ENCODE peak calls at places on chromosomes 4 and X, in four cellular contexts. X, H, F and V are unnamed samples.

GRCh38 chr4:153467897-153468262 is 1.7 kb downstream of the TMEM131L start:
- DNase-seq in F (no peak), H (peak), X (peak), V (no peak)

GRCh38 chrX:31420302-31420701 is 348.5 kb upstream of the FTHL17 start:
- DNase-seq in X (no peak), F (no peak), H (no peak), V (no peak)

GRCh38 chr4:12723849-12724447 is 760.2 kb downstream of the RAB28 start:
- DNase-seq in H (no peak), F (no peak), X (no peak), V (no peak)

GRCh38 chr4:110518889-110519490 is 43.0 kb downstream of the ENPEP start:
- DNase-seq in H (peak), F (no peak), X (peak), V (no peak)

GRCh38 chr4:8393593-8394038 is 46.9 kb downstream of the ACOX3 start:
- DNase-seq in X (peak), H (peak), F (peak), V (peak)

GRCh38 chr4:8077181-8078108 is 81.2 kb downstream of the ABLIM2 start:
- DNase-seq in H (no peak), X (no peak), F (no peak), V (no peak)

GRCh38 chrX:41293269-41293668 is 40.7 kb upstream of the DDX3X start:
- DNase-seq in F (no peak), H (no peak), X (no peak), V (no peak)

GRCh38 chrX:7045238-7045955 is 102.1 kb upstream of the STS start:
- DNase-seq in F (no peak), X (no peak), H (no peak), V (no peak)

GRCh38 chr4:113869743-113870375 is 108.3 kb upstream of the CAMK2D start:
- DNase-seq in H (peak), F (peak), X (peak), V (no peak)

GRCh38 chr4:121709766-121710405 is 13.1 kb upstream of the ANXA5 start:
- DNase-seq in H (no peak), X (no peak), F (no peak), V (no peak)

GRCh38 chr4:150368667-150369066 is 213.3 kb upstream of the MAB21L2 start:
- DNase-seq in X (peak), H (no peak), F (no peak), V (no peak)

GRCh38 chr4:91325495-91325894 is 978.3 kb upstream of the GRID2 start:
- DNase-seq in F (peak), X (peak), H (no peak), V (no peak)

GRCh38 chrX:108362026-108362425 is 76.2 kb downstream of the COL4A6 start:
- DNase-seq in X (no peak), F (peak), H (no peak), V (no peak)

GRCh38 chr4:125735107-125735506 is 420.4 kb downstream of the FAT4 start:
- DNase-seq in H (peak), X (peak), F (peak), V (peak)

GRCh38 chr4:52577285-52577968 is 81.7 kb downstream of the USP46 start:
- DNase-seq in F (peak), X (peak), H (peak), V (no peak)

GRCh38 chrX:1361275-1361674 is 24.7 kb downstream of the IL3RA start:
- DNase-seq in X (no peak), H (no peak), F (no peak), V (no peak)

GRCh38 chrX:34884693-34885277 is 57.8 kb upstream of the FAM47B start:
- DNase-seq in X (peak), H (peak), F (peak), V (no peak)

GRCh38 chrX:110561036-110561435 is 202.4 kb downstream of the RTL9 start:
- DNase-seq in H (peak), F (no peak), X (no peak), V (no peak)

GRCh38 chr4:12421364-12421763 is 992.7 kb upstream of the HS3ST1 start:
- DNase-seq in X (no peak), F (no peak), H (no peak), V (no peak)

GRCh38 chrX:64291106-64291505 is 60.7 kb upstream of the ASB12 start:
- DNase-seq in H (no peak), X (no peak), F (no peak), V (no peak)

GRCh38 chr4:67751260-67751659 is 2.9 kb downstream of the GNRHR start:
- DNase-seq in F (no peak), X (peak), H (peak), V (no peak)

GRCh38 chr4:140662082-140662869 is 93.5 kb upstream of the UCP1 start:
- DNase-seq in H (no peak), F (peak), X (no peak), V (no peak)

GRCh38 chrX:28988246-28988645 is 401.0 kb downstream of the IL1RAPL1 start:
- DNase-seq in X (no peak), H (no peak), F (no peak), V (no peak)

GRCh38 chr4:9735515-9735914 is 45.9 kb upstream of the DRD5 start:
- DNase-seq in F (no peak), H (no peak), X (no peak), V (no peak)

GRCh38 chr4:123361195-123361861 is 35.3 kb upstream of the SPRY1 start:
- DNase-seq in F (peak), H (peak), X (peak), V (peak)

GRCh38 chr4:81032805-81033684 is 2.5 kb downstream of the BMP3 start:
- DNase-seq in F (no peak), X (no peak), H (no peak), V (no peak)

GRCh38 chrX:139639253-139639652 is 68.7 kb downstream of the MCF2 start:
- DNase-seq in F (no peak), H (no peak), X (no peak), V (no peak)

GRCh38 chr4:37674446-37674845 is 11.7 kb downstream of the RELL1 start:
- DNase-seq in F (no peak), X (no peak), H (no peak), V (no peak)

GRCh38 chr4:54439831-54440243 is 210.7 kb downstream of the PDGFRA start:
- DNase-seq in H (peak), F (no peak), X (peak), V (peak)

GRCh38 chr4:25838526-25838925 is 24.3 kb downstream of the SEL1L3 start:
- DNase-seq in F (no peak), H (no peak), X (no peak), V (no peak)

GRCh38 chr4:3408793-3409330 is 32.9 kb upstream of the HGFAC start:
- DNase-seq in F (no peak), X (no peak), H (no peak), V (no peak)

GRCh38 chr4:73505567-73505966 is 24.0 kb downstream of the AFM start:
- DNase-seq in F (no peak), X (no peak), H (no peak), V (no peak)
- TF ChIP-seq CTCF in F (no peak), X (no peak), H (no peak), V (no peak)

GRCh38 chrX:39692796-39693195 is 405.0 kb downstream of the BCOR start:
- DNase-seq in X (no peak), H (no peak), F (no peak), V (no peak)

GRCh38 chrX:39688576-39689373 is 409.0 kb downstream of the BCOR start:
- DNase-seq in H (no peak), X (peak), F (no peak), V (no peak)

GRCh38 chrX:39691724-39692123 is 406.0 kb downstream of the BCOR start:
- DNase-seq in H (no peak), X (no peak), F (no peak), V (no peak)

GRCh38 chrX:39689374-39690104 is 408.2 kb downstream of the BCOR start:
- DNase-seq in F (no peak), H (no peak), X (no peak), V (no peak)

GRCh38 chrX:39690541-39691415 is 407.0 kb downstream of the BCOR start:
- DNase-seq in X (no peak), F (no peak), H (no peak), V (no peak)
- TF ChIP-seq CTCF in X (no peak), F (no peak), H (no peak), V (no peak)

GRCh38 chr4:62913065-62913464 is 1496.2 kb downstream of the TECRL start:
- DNase-seq in X (no peak), H (no peak), F (no peak), V (no peak)
- TF ChIP-seq CTCF in X (no peak), H (no peak), F (no peak), V (no peak)

GRCh38 chr4:83034630-83035494 is at the start of gene COPS4:
- DNase-seq in H (peak), F (peak), X (peak), V (peak)
- TF ChIP-seq CTCF in H (peak), F (peak), X (peak), V (peak)

GRCh38 chr4:148069086-148070010 is 337.5 kb downstream of the ARHGAP10 start:
- DNase-seq in X (no peak), F (no peak), H (no peak), V (no peak)

GRCh38 chr4:148065069-148065468 is 333.2 kb downstream of the ARHGAP10 start:
- DNase-seq in F (no peak), H (peak), X (peak), V (peak)

GRCh38 chr4:148064451-148064850 is 332.6 kb downstream of the ARHGAP10 start:
- DNase-seq in F (no peak), H (no peak), X (no peak), V (no peak)

GRCh38 chr4:148068065-148068911 is 336.4 kb downstream of the ARHGAP10 start:
- DNase-seq in H (no peak), F (no peak), X (no peak), V (no peak)

DNA sequence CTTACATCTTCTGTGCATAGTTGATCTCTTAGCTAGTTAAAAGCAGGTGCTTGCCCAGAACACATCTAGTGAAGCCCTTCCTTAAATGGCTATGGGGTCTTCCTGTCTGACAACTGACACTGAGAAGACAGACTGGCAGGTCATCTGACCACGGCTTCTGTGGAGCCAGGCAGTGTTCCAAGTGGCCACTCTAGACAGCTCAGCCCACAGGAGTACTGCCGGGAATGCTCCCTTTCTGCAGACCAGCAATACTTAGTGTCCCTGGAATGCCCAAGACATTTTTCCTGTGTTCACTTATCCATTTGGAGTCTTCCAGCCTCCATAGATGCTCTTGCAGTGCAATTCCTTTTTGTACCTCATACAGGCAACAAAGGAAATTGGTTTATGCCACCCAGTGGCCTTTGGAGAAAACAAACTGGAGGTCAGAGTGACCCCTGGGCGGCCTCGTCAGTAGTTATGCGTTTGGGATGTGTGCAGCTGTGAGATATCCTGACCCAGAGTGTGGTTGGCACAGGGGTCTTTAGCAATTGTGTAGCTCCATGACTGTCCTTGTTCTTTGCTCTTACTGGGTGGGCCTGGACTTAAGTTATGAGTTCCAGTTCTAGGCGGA is 335.5 kb downstream of the ARHGAP10 start:
- DNase-seq in X (no peak), F (no peak), H (peak), V (no peak)
- TF ChIP-seq CTCF in X (no peak), F (no peak), H (no peak), V (no peak)

DNA sequence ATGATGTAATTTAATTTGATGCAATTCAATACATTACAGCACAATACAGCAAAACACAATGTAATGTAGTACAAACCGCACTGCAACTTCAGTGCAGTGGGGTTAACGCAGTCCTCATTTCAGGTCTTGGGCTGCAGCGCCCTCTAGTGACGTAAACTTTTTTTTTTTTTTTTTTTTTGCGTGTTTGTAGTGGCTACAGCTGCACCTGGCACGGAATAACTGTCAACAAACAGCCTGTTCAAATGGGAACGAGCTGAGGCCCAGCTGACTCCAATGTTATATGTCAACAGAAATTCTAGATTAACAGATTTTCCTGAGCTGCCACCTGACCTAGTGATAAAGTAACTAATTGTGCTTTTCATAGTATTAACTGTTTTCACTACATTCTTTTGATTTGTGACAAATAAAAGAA is 33.5 kb upstream of the RASSF6 start:
- DNase-seq in X (peak), F (no peak), H (no peak), V (peak)
- TF ChIP-seq CTCF in X (peak), F (peak), H (peak), V (peak)

DNA sequence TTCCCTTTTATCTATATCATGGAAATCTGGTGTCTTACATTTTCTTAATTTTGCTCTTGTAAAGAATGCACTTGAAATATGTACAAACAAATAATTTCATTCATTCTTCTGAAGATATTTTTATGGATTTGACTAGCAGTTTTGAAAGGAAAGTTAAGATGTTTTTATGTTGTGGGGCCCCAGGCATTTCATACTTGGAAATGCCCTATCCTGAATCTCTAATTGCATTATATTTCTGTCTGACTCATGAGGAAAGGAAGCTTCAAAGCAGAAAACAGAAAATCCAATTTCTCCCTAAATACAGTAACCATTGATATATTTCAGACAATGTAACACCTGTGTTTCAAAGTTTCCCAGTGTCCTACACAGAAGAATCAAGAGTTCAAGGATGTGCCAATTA is 73.2 kb upstream of the NPNT start:
- DNase-seq in H (no peak), X (no peak), F (no peak), V (no peak)
- TF ChIP-seq CTCF in H (no peak), X (no peak), F (no peak), V (no peak)

DNA sequence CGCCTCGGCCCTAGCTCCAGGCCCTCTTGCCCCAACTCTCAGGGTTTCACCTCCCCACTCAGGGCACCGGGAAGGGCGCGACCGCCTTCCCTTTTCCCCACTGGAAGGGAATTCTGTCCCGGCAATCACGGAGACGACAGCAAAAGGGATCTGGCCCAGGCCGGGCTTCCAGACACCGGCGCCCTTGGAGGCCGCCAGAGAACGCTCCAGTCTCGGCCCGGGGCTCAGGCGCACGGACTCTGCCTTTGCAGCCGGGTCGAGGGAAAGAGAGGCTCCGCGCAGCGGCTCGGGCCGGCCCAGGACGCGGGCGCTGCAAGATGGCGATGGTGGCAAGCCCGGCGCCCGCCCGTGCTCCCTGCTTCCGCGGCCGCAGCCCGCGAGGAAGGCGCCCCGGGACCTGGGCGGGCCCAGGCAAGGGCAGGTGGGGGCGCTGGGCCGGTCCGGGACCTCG is 1.1 kb downstream of the CTBP1 start:
- DNase-seq in X (no peak), F (no peak), H (no peak), V (no peak)
- TF ChIP-seq CTCF in X (no peak), F (no peak), H (no peak), V (no peak)

GRCh38 chr4:56550642-56551041 is 45.1 kb downstream of the ARL9 start:
- DNase-seq in H (no peak), X (no peak), F (no peak), V (no peak)

GRCh38 chr4:56544573-56545131 is 39.1 kb downstream of the ARL9 start:
- DNase-seq in F (peak), H (peak), X (peak), V (peak)
- TF ChIP-seq CTCF in F (peak), H (peak), X (peak), V (peak)

DNA sequence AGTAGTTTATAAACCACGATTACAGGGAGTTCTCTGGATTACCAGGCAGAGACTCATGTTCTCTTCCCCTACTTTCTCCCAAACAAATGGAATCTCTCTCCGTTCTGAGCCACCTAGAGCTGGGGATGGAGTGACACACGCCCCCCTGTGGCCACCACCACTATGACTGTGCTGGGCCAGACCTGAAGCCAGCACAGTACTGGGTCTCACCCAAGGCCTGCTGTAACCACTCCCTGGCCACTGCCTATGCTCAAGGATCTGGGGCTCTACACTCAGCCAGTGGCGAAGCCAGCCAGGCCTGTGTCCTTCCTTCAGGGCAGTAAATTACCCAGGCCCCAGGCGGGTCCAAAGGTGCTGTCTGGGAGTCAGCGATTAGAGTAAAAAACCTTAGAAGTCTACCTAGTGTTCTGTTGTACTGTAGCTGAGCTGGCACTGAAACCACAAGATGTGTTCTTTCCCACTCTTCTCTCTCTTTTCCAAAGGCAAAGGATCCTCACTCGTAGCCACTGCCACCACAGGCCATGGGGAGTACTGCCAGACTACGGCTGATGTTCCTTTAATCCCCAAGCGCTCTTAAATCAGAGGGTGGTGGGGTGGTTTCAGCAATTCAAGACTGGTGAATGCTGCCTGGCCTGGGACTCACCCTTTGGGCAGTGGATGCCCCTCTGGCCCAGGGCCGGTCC is 412.2 kb upstream of the ARX start:
- DNase-seq in H (no peak), F (no peak), X (no peak), V (no peak)
- TF ChIP-seq CTCF in H (no peak), F (no peak), X (no peak), V (no peak)